ENCODE peak calls at places on chromosome 1, in nine cellular contexts. M is choroid plexus epithelial cell; X is upper lobe of right lung; P is activated T-helper 1 cell treated with Interleukin-2 at 50 U/mL for 16 hours; G is IMR-90; W is GM12891; E is renal cortical epithelial cell; N is activated CD4-positive, alpha-beta T cell treated with anti-CD3 and anti-CD28 coated beads, Interleukin-2, amount 50 U/mL, for 48 hours; D is fibroblast of lung. O is an unnamed sample.

GRCh38 chr1:219778793-219779369 is 149.5 kb downstream of the SLC30A10 start:
- DNase-seq in P (no peak), W (no peak), E (no peak), M (peak), X (no peak), G (peak), D (peak), N (no peak), O (no peak)

GRCh38 chr1:166026561-166026960 is 140.2 kb downstream of the FAM78B start:
- DNase-seq in E (no peak), X (no peak), G (no peak), N (no peak), P (no peak), D (no peak), W (no peak), M (no peak), O (no peak)

GRCh38 chr1:84298688-84299535 is 2.6 kb upstream of the SAMD13 start:
- DNase-seq in P (no peak), D (peak), W (peak), G (no peak), X (peak), M (peak), E (no peak), N (peak), O (peak)

GRCh38 chr1:55490556-55490955 is 275.4 kb upstream of the USP24 start:
- DNase-seq in G (peak), X (no peak), W (no peak), E (peak), M (no peak), N (no peak), D (peak), P (no peak), O (peak)

GRCh38 chr1:185069202-185069601 is 23.8 kb downstream of the RNF2 start:
- DNase-seq in X (no peak), N (no peak), G (no peak), E (no peak), D (peak), M (peak), P (no peak), W (no peak), O (no peak)

GRCh38 chr1:95058974-95059373 is 13.8 kb downstream of the ALG14 start:
- DNase-seq in P (no peak), X (no peak), D (peak), W (no peak), M (no peak), G (no peak), E (no peak), N (no peak), O (no peak)

GRCh38 chr1:167770127-167770526 is 48.3 kb downstream of the MPZL1 start:
- DNase-seq in G (no peak), P (no peak), D (no peak), W (no peak), X (no peak), M (no peak), N (no peak), E (no peak), O (no peak)

GRCh38 chr1:59779949-59780348 is 34.8 kb upstream of the HOOK1 start:
- DNase-seq in M (no peak), E (no peak), N (no peak), W (no peak), P (no peak), G (no peak), X (no peak), D (no peak), O (no peak)

GRCh38 chr1:21292991-21293536 is 2.8 kb upstream of the ECE1 start:
- DNase-seq in P (peak), M (no peak), G (no peak), D (no peak), X (no peak), N (peak), W (no peak), E (no peak), O (no peak)

GRCh38 chr1:227603327-227603726 is 40.0 kb downstream of the ZNF678 start:
- DNase-seq in M (no peak), W (no peak), D (no peak), E (no peak), G (no peak), N (no peak), X (no peak), P (no peak), O (no peak)

GRCh38 chr1:198788561-198789064 is 149.8 kb downstream of the PTPRC start:
- DNase-seq in P (no peak), E (peak), D (peak), W (no peak), G (no peak), X (no peak), M (peak), N (peak), O (no peak)

GRCh38 chr1:203287896-203288295 is 17.4 kb upstream of the BTG2 start:
- DNase-seq in P (no peak), X (no peak), D (no peak), G (no peak), E (no peak), N (no peak), W (no peak), M (no peak), O (no peak)